ENCODE peak calls at places on chromosomes 16 and 17, in four cellular contexts. R is fibroblast of the aortic adventitia, E is bronchial epithelial cell, Y is A549. M is an unnamed sample.

GRCh38 chr16:56518435-56518834 is 1.4 kb downstream of the BBS2 start:
- DNase-seq in R (no peak), E (no peak), Y (no peak), M (no peak)

GRCh38 chr16:74862743-74863244 is 88.2 kb upstream of the FA2H start:
- DNase-seq in R (peak), E (peak), Y (peak), M (peak)

GRCh38 chr17:77601054-77601979 is 357.2 kb upstream of the TNRC6C start:
- DNase-seq in R (no peak), E (no peak), Y (no peak), M (no peak)

GRCh38 chr17:77619851-77620250 is 338.7 kb upstream of the TNRC6C start:
- DNase-seq in R (peak), E (peak), Y (no peak), M (peak)

GRCh38 chr16:907819-908218 is 63.0 kb downstream of the LMF1 start:
- DNase-seq in R (no peak), E (no peak), Y (no peak), M (no peak)

GRCh38 chr17:63911657-63912100 is 621 bp upstream of the CSHL1 start:
- DNase-seq in R (peak), E (peak), Y (peak), M (peak)

GRCh38 chr17:35087731-35088646 is 24.5 kb upstream of the RFFL start:
- DNase-seq in R (peak), E (peak), Y (no peak), M (peak)

GRCh38 chr17:7712111-7712771 is 5.3 kb upstream of the DNAH2 start:
- DNase-seq in R (no peak), E (no peak), Y (no peak), M (no peak)

GRCh38 chr17:49848739-49849138 is 870 bp upstream of the TAC4 start:
- DNase-seq in R (no peak), E (no peak), Y (no peak), M (no peak)

GRCh38 chr16:450800-451512 is 25.5 kb downstream of the RAB11FIP3 start:
- DNase-seq in R (no peak), E (no peak), Y (no peak), M (no peak)

GRCh38 chr17:46783031-46783593 is 35.4 kb downstream of the WNT3 start:
- DNase-seq in R (no peak), E (peak), Y (no peak), M (peak)

GRCh38 chr17:64728041-64728695 is 66.1 kb upstream of the SMURF2 start:
- DNase-seq in R (no peak), E (no peak), Y (no peak), M (no peak)

GRCh38 chr17:44360826-44361225 is 2.8 kb downstream of the FAM171A2 start:
- DNase-seq in R (peak), E (no peak), Y (no peak), M (no peak)

GRCh38 chr16:10181196-10182162 is 749 bp downstream of the GRIN2A start:
- DNase-seq in R (peak), E (peak), Y (peak), M (peak)

GRCh38 chr17:48013876-48014602 is 23.6 kb downstream of the COPZ2 start:
- DNase-seq in R (no peak), E (no peak), Y (no peak), M (no peak)

GRCh38 chr17:4573682-4574081 is 10.6 kb upstream of the SMTNL2 start:
- DNase-seq in R (no peak), E (no peak), Y (peak), M (peak)

GRCh38 chr16:55922662-55923061 is 47.5 kb upstream of the CES5A start:
- DNase-seq in R (no peak), E (no peak), Y (no peak), M (no peak)

GRCh38 chr16:86799367-86799766 is 221.0 kb downstream of the FOXL1 start:
- DNase-seq in R (no peak), E (no peak), Y (no peak), M (no peak)

GRCh38 chr16:66434619-66435430 is 7.7 kb downstream of the BEAN1 start:
- DNase-seq in R (no peak), E (no peak), Y (no peak), M (no peak)

GRCh38 chr17:82003411-82004381 is 19.0 kb downstream of the CENPX start:
- DNase-seq in R (peak), E (peak), Y (peak), M (peak)
- TF ChIP-seq CTCF in R (peak), E (no peak), Y (no peak), M (no peak)

GRCh38 chr17:74211141-74211928 is 2.0 kb upstream of the TTYH2 start:
- DNase-seq in R (peak), E (no peak), Y (no peak), M (peak)
- H3K4me3 ChIP-seq in R (peak), E (no peak), Y (no peak), M (no peak)

GRCh38 chr16:68698091-68698490 is 39.0 kb upstream of the CDH1 start:
- DNase-seq in R (no peak), E (no peak), Y (no peak), M (no peak)

GRCh38 chr16:68700120-68700519 is 37.0 kb upstream of the CDH1 start:
- DNase-seq in R (no peak), E (peak), Y (no peak), M (no peak)

GRCh38 chr16:68695575-68695974 is 41.5 kb upstream of the CDH1 start:
- DNase-seq in R (no peak), E (no peak), Y (no peak), M (no peak)

GRCh38 chr16:68696514-68696913 is 40.6 kb upstream of the CDH1 start:
- DNase-seq in R (no peak), E (no peak), Y (no peak), M (no peak)
- TF ChIP-seq CTCF in R (no peak), E (no peak), Y (no peak), M (no peak)

DNA sequence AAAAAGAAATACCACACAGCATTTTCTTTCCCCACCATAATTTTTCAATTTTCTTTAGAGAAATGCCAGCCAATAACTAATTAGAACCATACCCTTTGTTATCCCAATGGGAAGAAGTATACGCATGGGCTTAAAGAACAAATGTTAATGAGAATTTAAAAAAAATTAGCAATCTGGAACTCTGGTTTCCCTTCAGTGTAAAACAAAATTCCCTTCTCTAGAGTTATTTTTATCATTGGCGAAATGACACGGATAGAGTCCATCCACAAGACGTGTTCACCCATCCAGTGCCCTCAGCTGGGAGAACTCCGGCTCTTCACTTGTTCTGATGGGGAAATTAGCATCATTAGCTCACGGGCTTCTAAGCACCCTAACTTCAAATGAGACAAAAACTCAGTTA is 3.3 kb downstream of the NXN start:
- DNase-seq in R (no peak), E (no peak), Y (no peak), M (no peak)
- H3K4me3 ChIP-seq in R (no peak), E (no peak), Y (no peak), M (no peak)

GRCh38 chr17:17741346-17742023 is 60.2 kb downstream of the RAI1 start:
- DNase-seq in R (peak), E (no peak), Y (no peak), M (no peak)
- TF ChIP-seq CTCF in R (peak), E (peak), Y (no peak), M (peak)

GRCh38 chr16:48435906-48436305 is 50.7 kb upstream of the SIAH1 start:
- DNase-seq in R (no peak), E (no peak), Y (no peak), M (no peak)
- H3K4me3 ChIP-seq in R (no peak), E (no peak), Y (no peak), M (no peak)